ENCODE peak calls at places on chromosomes 3 and 15, in seven cellular contexts. V is globus pallidus; Q is LHCN-M2; T is GM23338; R is germinal center; G is HuH-7.5; X is CD4-positive, alpha-beta T cell. U is an unnamed sample.
A peak's percentile ranks its signal among the peaks of the same experiment; 100 is the strongest.

GRCh38 chr15:74417670-74418069 is 16.1 kb downstream of the SEMA7A start:
- DNase-seq in V (no peak), Q (no peak), T (no peak), R (no peak), G (no peak), X (no peak), U (no peak)

GRCh38 chr3:66991478-66991877 is 6.6 kb upstream of the KBTBD8 start:
- DNase-seq in V (no peak), Q (peak; percentile 43), T (no peak), R (no peak), G (no peak), X (no peak), U (no peak)

GRCh38 chr3:128784228-128784627 is 58.2 kb downstream of the RAB7A start:
- DNase-seq in V (peak; percentile 64), Q (no peak), T (peak; percentile 86), R (no peak), G (no peak), X (peak; percentile 64), U (peak; percentile 83)

GRCh38 chr3:137035631-137036030 is 77.8 kb downstream of the IL20RB start:
- DNase-seq in V (no peak), Q (peak; percentile 12), T (peak; percentile 80), R (peak; percentile 26), G (peak; percentile 31), X (no peak), U (peak; percentile 70)

GRCh38 chr15:59178151-59178705 is 28.4 kb upstream of the LDHAL6B start:
- DNase-seq in V (no peak), Q (no peak), T (no peak), R (no peak), G (no peak), X (no peak), U (no peak)

GRCh38 chr15:82874267-82874666 is 64.8 kb downstream of the WHAMM start:
- DNase-seq in V (no peak), Q (no peak), T (no peak), R (no peak), G (no peak), X (no peak), U (no peak)

GRCh38 chr15:77599899-77600298 is 32.8 kb downstream of the LINGO1 start:
- DNase-seq in V (peak; percentile 79), Q (peak; percentile 36), T (peak; percentile 75), R (peak; percentile 45), G (no peak), X (no peak), U (peak; percentile 85)

GRCh38 chr3:119849126-119849525 is 67.2 kb downstream of the NR1I2 start:
- DNase-seq in V (no peak), Q (peak; percentile 73), T (no peak), R (no peak), G (no peak), X (no peak), U (no peak)